ENCODE peak calls at places on chromosomes 3 and 15, in six cellular contexts. One of them, this sample, is unnamed.

GRCh38 chr15:56052389-56053045 is 59.1 kb upstream of the NEDD4 start:
- DNase-seq in HuH-7.5: no peak
- DNase-seq in HT-29: peak
- DNase-seq in neural crest cell: no peak
- DNase-seq in GM19239: peak
- DNase-seq in activated CD4-positive, alpha-beta T cell treated with anti-CD3 and anti-CD28 coated beads, Interleukin-2, amount 50 U/mL, for 48 hours: no peak
- DNase-seq in this sample: peak

GRCh38 chr3:37963635-37964034 is 27.0 kb upstream of the VILL start:
- DNase-seq in neural crest cell: no peak
- DNase-seq in GM19239: no peak
- DNase-seq in HuH-7.5: no peak
- DNase-seq in HT-29: no peak
- DNase-seq in activated CD4-positive, alpha-beta T cell treated with anti-CD3 and anti-CD28 coated beads, Interleukin-2, amount 50 U/mL, for 48 hours: no peak
- DNase-seq in this sample: no peak

GRCh38 chr15:100093211-100094126 is 248.3 kb downstream of the ADAMTS17 start:
- DNase-seq in neural crest cell: no peak
- DNase-seq in activated CD4-positive, alpha-beta T cell treated with anti-CD3 and anti-CD28 coated beads, Interleukin-2, amount 50 U/mL, for 48 hours: no peak
- DNase-seq in HT-29: no peak
- DNase-seq in HuH-7.5: no peak
- DNase-seq in GM19239: no peak
- DNase-seq in this sample: no peak

GRCh38 chr3:3259181-3259580 is 79.7 kb upstream of the CRBN start:
- DNase-seq in HuH-7.5: no peak
- DNase-seq in activated CD4-positive, alpha-beta T cell treated with anti-CD3 and anti-CD28 coated beads, Interleukin-2, amount 50 U/mL, for 48 hours: no peak
- DNase-seq in HT-29: no peak
- DNase-seq in GM19239: no peak
- DNase-seq in neural crest cell: no peak
- DNase-seq in this sample: no peak

GRCh38 chr3:157274644-157275137 is 114.7 kb upstream of the CCNL1 start:
- DNase-seq in neural crest cell: no peak
- DNase-seq in HuH-7.5: no peak
- DNase-seq in activated CD4-positive, alpha-beta T cell treated with anti-CD3 and anti-CD28 coated beads, Interleukin-2, amount 50 U/mL, for 48 hours: no peak
- DNase-seq in HT-29: no peak
- DNase-seq in GM19239: no peak
- DNase-seq in this sample: no peak

GRCh38 chr3:34256021-34256420 is 457.6 kb downstream of the PDCD6IP start:
- DNase-seq in activated CD4-positive, alpha-beta T cell treated with anti-CD3 and anti-CD28 coated beads, Interleukin-2, amount 50 U/mL, for 48 hours: no peak
- DNase-seq in HT-29: no peak
- DNase-seq in neural crest cell: no peak
- DNase-seq in GM19239: no peak
- DNase-seq in HuH-7.5: no peak
- DNase-seq in this sample: no peak

GRCh38 chr15:92801412-92801773 is 98.7 kb upstream of the CHD2 start:
- DNase-seq in HuH-7.5: no peak
- DNase-seq in activated CD4-positive, alpha-beta T cell treated with anti-CD3 and anti-CD28 coated beads, Interleukin-2, amount 50 U/mL, for 48 hours: no peak
- DNase-seq in GM19239: no peak
- DNase-seq in HT-29: peak
- DNase-seq in neural crest cell: no peak
- DNase-seq in this sample: no peak

GRCh38 chr3:14434105-14434504 is 31.7 kb downstream of the SLC6A6 start:
- DNase-seq in HT-29: no peak
- DNase-seq in activated CD4-positive, alpha-beta T cell treated with anti-CD3 and anti-CD28 coated beads, Interleukin-2, amount 50 U/mL, for 48 hours: peak
- DNase-seq in HuH-7.5: no peak
- DNase-seq in neural crest cell: no peak
- DNase-seq in GM19239: no peak
- DNase-seq in this sample: peak

GRCh38 chr3:129187857-129188256 is 4.2 kb upstream of the CNBP start:
- DNase-seq in neural crest cell: no peak
- DNase-seq in HT-29: no peak
- DNase-seq in GM19239: no peak
- DNase-seq in activated CD4-positive, alpha-beta T cell treated with anti-CD3 and anti-CD28 coated beads, Interleukin-2, amount 50 U/mL, for 48 hours: no peak
- DNase-seq in HuH-7.5: no peak
- DNase-seq in this sample: no peak

GRCh38 chr15:90037510-90037860 is 36.4 kb downstream of the ZNF710 start:
- DNase-seq in activated CD4-positive, alpha-beta T cell treated with anti-CD3 and anti-CD28 coated beads, Interleukin-2, amount 50 U/mL, for 48 hours: no peak
- DNase-seq in GM19239: no peak
- DNase-seq in neural crest cell: no peak
- DNase-seq in HT-29: no peak
- DNase-seq in HuH-7.5: no peak
- DNase-seq in this sample: peak

GRCh38 chr15:39075311-39075710 is 505.6 kb upstream of the THBS1 start:
- DNase-seq in activated CD4-positive, alpha-beta T cell treated with anti-CD3 and anti-CD28 coated beads, Interleukin-2, amount 50 U/mL, for 48 hours: no peak
- DNase-seq in neural crest cell: no peak
- DNase-seq in HuH-7.5: no peak
- DNase-seq in HT-29: no peak
- DNase-seq in GM19239: no peak
- DNase-seq in this sample: no peak

GRCh38 chr15:28947241-28947674 is 61.5 kb downstream of the APBA2 start:
- DNase-seq in HuH-7.5: no peak
- DNase-seq in activated CD4-positive, alpha-beta T cell treated with anti-CD3 and anti-CD28 coated beads, Interleukin-2, amount 50 U/mL, for 48 hours: no peak
- DNase-seq in GM19239: no peak
- DNase-seq in neural crest cell: no peak
- DNase-seq in HT-29: no peak
- DNase-seq in this sample: no peak

GRCh38 chr3:71006810-71007785 is 576.4 kb downstream of the FOXP1 start:
- DNase-seq in GM19239: no peak
- DNase-seq in neural crest cell: no peak
- DNase-seq in activated CD4-positive, alpha-beta T cell treated with anti-CD3 and anti-CD28 coated beads, Interleukin-2, amount 50 U/mL, for 48 hours: no peak
- DNase-seq in HuH-7.5: no peak
- DNase-seq in HT-29: peak
- DNase-seq in this sample: peak

GRCh38 chr3:161859870-161860450 is 363.4 kb downstream of the OTOL1 start:
- DNase-seq in HuH-7.5: no peak
- DNase-seq in neural crest cell: no peak
- DNase-seq in activated CD4-positive, alpha-beta T cell treated with anti-CD3 and anti-CD28 coated beads, Interleukin-2, amount 50 U/mL, for 48 hours: no peak
- DNase-seq in HT-29: no peak
- DNase-seq in GM19239: no peak
- DNase-seq in this sample: no peak

GRCh38 chr3:55489804-55490132 is 2.7 kb upstream of the WNT5A start:
- DNase-seq in neural crest cell: peak
- DNase-seq in activated CD4-positive, alpha-beta T cell treated with anti-CD3 and anti-CD28 coated beads, Interleukin-2, amount 50 U/mL, for 48 hours: no peak
- DNase-seq in HuH-7.5: no peak
- DNase-seq in HT-29: no peak
- DNase-seq in GM19239: no peak
- DNase-seq in this sample: no peak

GRCh38 chr3:177427096-177427495 is 229.8 kb upstream of the TBL1XR1 start:
- DNase-seq in HuH-7.5: no peak
- DNase-seq in HT-29: no peak
- DNase-seq in neural crest cell: no peak
- DNase-seq in GM19239: peak
- DNase-seq in activated CD4-positive, alpha-beta T cell treated with anti-CD3 and anti-CD28 coated beads, Interleukin-2, amount 50 U/mL, for 48 hours: peak
- DNase-seq in this sample: no peak